ENCODE peak calls at places on chromosomes 16 and 17, in five cellular contexts. One of them, this sample, is unnamed.

GRCh38 chr16:89350701-89351380 is 133.3 kb downstream of the ZNF778 start:
- DNase-seq in LoVo: no peak
- DNase-seq in posterior cingulate gyrus: no peak
- DNase-seq in natural killer cell: no peak
- DNase-seq in lung microvascular endothelial cell: no peak
- DNase-seq in this sample: no peak

GRCh38 chr16:47590472-47590871 is 129.3 kb downstream of the PHKB start:
- DNase-seq in LoVo: no peak
- DNase-seq in posterior cingulate gyrus: no peak
- DNase-seq in natural killer cell: no peak
- DNase-seq in lung microvascular endothelial cell: no peak
- DNase-seq in this sample: no peak

GRCh38 chr17:59357219-59357699 is 25.8 kb downstream of the YPEL2 start:
- DNase-seq in LoVo: no peak
- DNase-seq in posterior cingulate gyrus: no peak
- DNase-seq in natural killer cell: no peak
- DNase-seq in lung microvascular endothelial cell: no peak
- DNase-seq in this sample: no peak

GRCh38 chr16:26195225-26195624 is 503.5 kb downstream of the HS3ST4 start:
- DNase-seq in LoVo: no peak
- DNase-seq in posterior cingulate gyrus: no peak
- DNase-seq in natural killer cell: no peak
- DNase-seq in lung microvascular endothelial cell: no peak
- DNase-seq in this sample: no peak

GRCh38 chr17:63841350-63842172 is 924 bp downstream of the SMARCD2 start:
- DNase-seq in LoVo: no peak
- DNase-seq in posterior cingulate gyrus: peak; percentile 35
- DNase-seq in natural killer cell: no peak
- DNase-seq in lung microvascular endothelial cell: peak; percentile 54
- DNase-seq in this sample: no peak

GRCh38 chr17:17484451-17484899 is 7.7 kb downstream of the MED9 start:
- DNase-seq in LoVo: no peak
- DNase-seq in posterior cingulate gyrus: no peak
- DNase-seq in natural killer cell: no peak
- DNase-seq in lung microvascular endothelial cell: peak; percentile 41
- DNase-seq in this sample: no peak

GRCh38 chr16:85879975-85880831 is 18.8 kb upstream of the IRF8 start:
- DNase-seq in LoVo: no peak
- DNase-seq in posterior cingulate gyrus: no peak
- DNase-seq in natural killer cell: no peak
- DNase-seq in lung microvascular endothelial cell: no peak
- DNase-seq in this sample: no peak

GRCh38 chr16:1048442-1049112 is 24.0 kb upstream of the SSTR5 start:
- DNase-seq in LoVo: no peak
- DNase-seq in posterior cingulate gyrus: peak; percentile 74
- DNase-seq in natural killer cell: no peak
- DNase-seq in lung microvascular endothelial cell: peak; percentile 39
- DNase-seq in this sample: no peak

GRCh38 chr16:30137897-30138296 is 14.9 kb upstream of the MAPK3 start:
- DNase-seq in LoVo: no peak
- DNase-seq in posterior cingulate gyrus: no peak
- DNase-seq in natural killer cell: no peak
- DNase-seq in lung microvascular endothelial cell: no peak
- DNase-seq in this sample: no peak

GRCh38 chr17:3534881-3535252 is 22.7 kb downstream of the TRPV3 start:
- DNase-seq in LoVo: no peak
- DNase-seq in posterior cingulate gyrus: no peak
- DNase-seq in natural killer cell: no peak
- DNase-seq in lung microvascular endothelial cell: no peak
- DNase-seq in this sample: no peak

This sample was measured in effector CD4-positive, alpha-beta T cell.